ENCODE peak calls at places on chromosomes 3 and 15, in nine cellular contexts. D is activated CD8-positive, alpha-beta memory T cell treated with anti-CD3 and anti-CD28 coated beads for 24 hours; X is AG08396; K is fibroblast of the conjunctiva; F is activated CD4-positive, alpha-beta T cell treated with anti-CD3 and anti-CD28 coated beads, Interleukin-2, amount 10 ng/mL, durations not matched to agents 24 days and 14 days; V is NCI-H1092 treated with DMSO at 0.1 percent for 48 hours; Y is stomach; I is HS-27A; Q is posterior cingulate gyrus. J is an unnamed sample.

GRCh38 chr15:77871838-77872371 is 205.6 kb downstream of the TBC1D2B start:
- DNase-seq in D (no peak), X (no peak), K (no peak), F (no peak), V (no peak), Y (no peak), I (no peak), Q (no peak), J (no peak)

GRCh38 chr3:125202197-125202596 is 10.4 kb downstream of the SLC12A8 start:
- DNase-seq in D (no peak), X (no peak), K (no peak), F (peak; percentile 67), V (no peak), Y (no peak), I (no peak), Q (no peak), J (no peak)

GRCh38 chr15:95087253-95087609 is 855.9 kb downstream of the MCTP2 start:
- DNase-seq in D (no peak), X (no peak), K (no peak), F (no peak), V (no peak), Y (no peak), I (no peak), Q (no peak), J (no peak)

GRCh38 chr3:195613468-195614069 is 29.8 kb upstream of the APOD start:
- DNase-seq in D (peak; percentile 52), X (no peak), K (no peak), F (no peak), V (no peak), Y (peak; percentile 3), I (no peak), Q (no peak), J (no peak)

GRCh38 chr3:25689226-25689625 is 24.5 kb upstream of the TOP2B start:
- DNase-seq in D (no peak), X (no peak), K (no peak), F (no peak), V (no peak), Y (no peak), I (no peak), Q (no peak), J (no peak)

GRCh38 chr3:100335137-100335833 is 728 bp downstream of the NIT2 start:
- DNase-seq in D (peak; percentile 62), X (peak; percentile 22), K (no peak), F (peak; percentile 65), V (no peak), Y (no peak), I (peak; percentile 19), Q (no peak), J (no peak)

GRCh38 chr3:157700405-157700804 is 197.2 kb upstream of the VEPH1 start:
- DNase-seq in D (no peak), X (no peak), K (no peak), F (no peak), V (no peak), Y (no peak), I (no peak), Q (no peak), J (no peak)

GRCh38 chr15:70505971-70506887 is 257.1 kb downstream of the UACA start:
- DNase-seq in D (no peak), X (no peak), K (no peak), F (no peak), V (no peak), Y (no peak), I (no peak), Q (no peak), J (no peak)

GRCh38 chr3:115301364-115301860 is 154.3 kb upstream of the ZBTB20 start:
- DNase-seq in D (no peak), X (no peak), K (no peak), F (no peak), V (no peak), Y (no peak), I (no peak), Q (no peak), J (no peak)

GRCh38 chr15:50907866-50908208 is 646 bp upstream of the AP4E1 start:
- DNase-seq in D (no peak), X (peak; percentile 25), K (no peak), F (peak; percentile 84), V (peak; percentile 24), Y (peak; percentile 28), I (no peak), Q (no peak), J (no peak)

GRCh38 chr3:196541684-196542445 is 26.5 kb downstream of the WDR53 start:
- DNase-seq in D (no peak), X (no peak), K (no peak), F (no peak), V (no peak), Y (no peak), I (no peak), Q (no peak), J (no peak)

GRCh38 chr3:128174645-128175590 is 21.6 kb downstream of the EEFSEC start:
- DNase-seq in D (no peak), X (no peak), K (no peak), F (no peak), V (no peak), Y (no peak), I (no peak), Q (no peak), J (no peak)

GRCh38 chr3:31862861-31863260 is 118.2 kb downstream of the OSBPL10 start:
- DNase-seq in D (no peak), X (no peak), K (no peak), F (no peak), V (no peak), Y (no peak), I (peak; percentile 35), Q (no peak), J (peak; percentile 40)

GRCh38 chr3:15610083-15610482 is 8.5 kb downstream of the BTD start:
- DNase-seq in D (no peak), X (peak; percentile 64), K (no peak), F (peak; percentile 49), V (no peak), Y (peak; percentile 53), I (peak; percentile 91), Q (no peak), J (no peak)

GRCh38 chr3:72047472-72047871 is 262.5 kb upstream of the PROK2 start:
- DNase-seq in D (no peak), X (no peak), K (no peak), F (no peak), V (no peak), Y (no peak), I (no peak), Q (no peak), J (no peak)

GRCh38 chr15:38886315-38887163 is 321.9 kb upstream of the RASGRP1 start:
- DNase-seq in D (no peak), X (no peak), K (peak; percentile 78), F (no peak), V (no peak), Y (no peak), I (peak; percentile 55), Q (no peak), J (no peak)

GRCh38 chr3:148631124-148631903 is 66.4 kb upstream of the AGTR1 start:
- DNase-seq in D (no peak), X (no peak), K (no peak), F (no peak), V (no peak), Y (no peak), I (no peak), Q (no peak), J (no peak)

GRCh38 chr15:65082303-65082958 is 5.9 kb downstream of the KBTBD13 start:
- DNase-seq in D (no peak), X (no peak), K (no peak), F (peak; percentile 79), V (no peak), Y (no peak), I (no peak), Q (no peak), J (no peak)

GRCh38 chr3:112136959-112137693 is 4.1 kb upstream of the GCSAM start:
- DNase-seq in D (no peak), X (no peak), K (peak; percentile 21), F (peak; percentile 83), V (peak; percentile 57), Y (no peak), I (peak; percentile 11), Q (peak; percentile 51), J (no peak)

GRCh38 chr3:32237670-32238026 is 832 bp upstream of the CMTM8 start:
- DNase-seq in D (no peak), X (no peak), K (no peak), F (no peak), V (no peak), Y (no peak), I (no peak), Q (no peak), J (no peak)

GRCh38 chr15:41904487-41905359 is 10.9 kb upstream of the SPTBN5 start:
- DNase-seq in D (peak; percentile 87), X (peak; percentile 88), K (peak; percentile 30), F (peak; percentile 91), V (peak; percentile 52), Y (peak; percentile 67), I (no peak), Q (peak; percentile 71), J (no peak)

GRCh38 chr3:196915375-196915774 is 27.0 kb downstream of the NCBP2 start:
- DNase-seq in D (no peak), X (no peak), K (no peak), F (no peak), V (no peak), Y (no peak), I (no peak), Q (no peak), J (no peak)

GRCh38 chr15:68712886-68713285 is 107.8 kb downstream of the ANP32A start:
- DNase-seq in D (no peak), X (no peak), K (no peak), F (no peak), V (no peak), Y (no peak), I (no peak), Q (no peak), J (no peak)

GRCh38 chr3:16150285-16150684 is 24.2 kb upstream of the GALNT15 start:
- DNase-seq in D (no peak), X (no peak), K (no peak), F (no peak), V (no peak), Y (no peak), I (no peak), Q (no peak), J (no peak)

GRCh38 chr15:25250011-25250596 is 188.7 kb downstream of the UBE3A start:
- DNase-seq in D (no peak), X (no peak), K (no peak), F (no peak), V (no peak), Y (peak; percentile 21), I (no peak), Q (no peak), J (no peak)

GRCh38 chr3:12974316-12974715 is 98.9 kb downstream of the IQSEC1 start:
- DNase-seq in D (no peak), X (no peak), K (no peak), F (no peak), V (no peak), Y (no peak), I (no peak), Q (no peak), J (no peak)

GRCh38 chr3:152574461-152575079 is 260.4 kb upstream of the P2RY1 start:
- DNase-seq in D (no peak), X (peak; percentile 33), K (peak; percentile 59), F (peak; percentile 68), V (peak; percentile 31), Y (no peak), I (no peak), Q (peak; percentile 60), J (no peak)

GRCh38 chr3:155785662-155786295 is 20.3 kb downstream of the C3orf33 start:
- DNase-seq in D (no peak), X (no peak), K (no peak), F (no peak), V (no peak), Y (no peak), I (no peak), Q (no peak), J (no peak)

GRCh38 chr3:129593595-129594339 is 12.7 kb downstream of the PLXND1 start:
- DNase-seq in D (peak; percentile 84), X (no peak), K (no peak), F (peak; percentile 87), V (peak; percentile 98), Y (no peak), I (no peak), Q (no peak), J (no peak)

GRCh38 chr3:160401301-160402095 is 2.0 kb downstream of the SMC4 start:
- DNase-seq in D (no peak), X (peak; percentile 18), K (peak; percentile 33), F (peak; percentile 68), V (peak; percentile 65), Y (peak; percentile 29), I (no peak), Q (no peak), J (peak; percentile 64)

GRCh38 chr3:8994226-8994625 is 31.0 kb upstream of the RAD18 start:
- DNase-seq in D (no peak), X (no peak), K (no peak), F (no peak), V (no peak), Y (no peak), I (no peak), Q (no peak), J (no peak)

J was measured in retinal pigment epithelial cell.